ENCODE peak calls at places on chromosomes 6 and 20, in four cellular contexts. One of them, this sample, is unnamed.

GRCh38 chr6:37868447-37868825 is 48.9 kb downstream of the ZFAND3 start:
- DNase-seq in K562: no peak
- DNase-seq in H1: no peak
- DNase-seq in HepG2: no peak
- DNase-seq in this sample: no peak

GRCh38 chr20:6582449-6582848 is 185.0 kb upstream of the BMP2 start:
- DNase-seq in HepG2: no peak
- DNase-seq in K562: no peak
- DNase-seq in H1: no peak
- DNase-seq in this sample: no peak

GRCh38 chr6:105739764-105740163 is 336.9 kb upstream of the PREP start:
- DNase-seq in K562: no peak
- DNase-seq in H1: no peak
- DNase-seq in HepG2: no peak
- DNase-seq in this sample: no peak

GRCh38 chr6:52305948-52306767 is 21.6 kb upstream of the MCM3 start:
- DNase-seq in HepG2: no peak
- DNase-seq in K562: no peak
- DNase-seq in H1: no peak
- DNase-seq in this sample: peak; percentile 85

GRCh38 chr20:52103469-52103910 is 88.1 kb downstream of the ZFP64 start:
- DNase-seq in K562: no peak
- DNase-seq in H1: peak; percentile 25
- DNase-seq in HepG2: no peak
- DNase-seq in this sample: no peak

GRCh38 chr20:57464642-57465211 is 60.2 kb downstream of the CTCFL start:
- DNase-seq in HepG2: peak; percentile 81
- DNase-seq in H1: no peak
- DNase-seq in K562: peak; percentile 67
- DNase-seq in this sample: no peak

GRCh38 chr6:147434508-147434907 is 74.0 kb upstream of the SAMD5 start:
- DNase-seq in HepG2: no peak
- DNase-seq in H1: no peak
- DNase-seq in K562: no peak
- DNase-seq in this sample: no peak

GRCh38 chr20:41175727-41176330 is 38.5 kb downstream of the PLCG1 start:
- DNase-seq in HepG2: no peak
- DNase-seq in K562: no peak
- DNase-seq in H1: no peak
- DNase-seq in this sample: no peak

GRCh38 chr6:136031982-136032381 is 180.5 kb downstream of the PDE7B start:
- DNase-seq in HepG2: peak; percentile 15
- DNase-seq in H1: no peak
- DNase-seq in K562: peak; percentile 17
- DNase-seq in this sample: no peak

GRCh38 chr6:111985202-111985731 is 68.6 kb upstream of the CCN6 start:
- DNase-seq in HepG2: no peak
- DNase-seq in H1: peak; percentile 33
- DNase-seq in K562: no peak
- DNase-seq in this sample: no peak

GRCh38 chr6:15252205-15252604 is 6.3 kb downstream of the JARID2 start:
- DNase-seq in HepG2: no peak
- DNase-seq in H1: no peak
- DNase-seq in K562: no peak
- DNase-seq in this sample: no peak

GRCh38 chr6:167073679-167074274 is 49.1 kb upstream of the CCR6 start:
- DNase-seq in HepG2: no peak
- DNase-seq in K562: no peak
- DNase-seq in H1: no peak
- DNase-seq in this sample: no peak

GRCh38 chr6:12324096-12324495 is 33.9 kb downstream of the EDN1 start:
- DNase-seq in K562: no peak
- DNase-seq in HepG2: peak; percentile 99
- DNase-seq in H1: no peak
- DNase-seq in this sample: no peak

GRCh38 chr6:127128066-127128465 is 9.6 kb downstream of the RSPO3 start:
- DNase-seq in K562: no peak
- DNase-seq in H1: no peak
- DNase-seq in HepG2: no peak
- DNase-seq in this sample: no peak

GRCh38 chr20:48467622-48468021 is 360.2 kb downstream of the PREX1 start:
- DNase-seq in HepG2: no peak
- DNase-seq in H1: no peak
- DNase-seq in K562: peak; percentile 54
- DNase-seq in this sample: no peak

GRCh38 chr6:109854541-109855308 is 123.4 kb upstream of the GPR6 start:
- DNase-seq in K562: no peak
- DNase-seq in H1: peak; percentile 15
- DNase-seq in HepG2: no peak
- DNase-seq in this sample: no peak

GRCh38 chr20:4324611-4325238 is 309.4 kb upstream of the RNF24 start:
- DNase-seq in H1: no peak
- DNase-seq in K562: no peak
- DNase-seq in HepG2: no peak
- DNase-seq in this sample: no peak

GRCh38 chr20:1830240-1830639 is 65.0 kb upstream of the SIRPA start:
- DNase-seq in HepG2: no peak
- DNase-seq in H1: no peak
- DNase-seq in K562: no peak
- DNase-seq in this sample: no peak

GRCh38 chr6:124294572-124294971 is 490.9 kb downstream of the NKAIN2 start:
- DNase-seq in HepG2: no peak
- DNase-seq in K562: no peak
- DNase-seq in H1: no peak
- DNase-seq in this sample: no peak

GRCh38 chr6:25717856-25718740 is 36.4 kb upstream of the SLC17A4 start:
- DNase-seq in HepG2: peak; percentile 39
- DNase-seq in H1: no peak
- DNase-seq in K562: peak; percentile 52
- DNase-seq in this sample: no peak

GRCh38 chr6:39370021-39370420 is 47.5 kb upstream of the KCNK16 start:
- DNase-seq in HepG2: no peak
- DNase-seq in H1: no peak
- DNase-seq in K562: no peak
- DNase-seq in this sample: no peak

GRCh38 chr6:11025911-11026635 is 18.0 kb downstream of the ELOVL2 start:
- DNase-seq in HepG2: no peak
- DNase-seq in H1: no peak
- DNase-seq in K562: no peak
- DNase-seq in this sample: no peak

GRCh38 chr6:70758883-70759282 is 91.2 kb downstream of the SMAP1 start:
- DNase-seq in K562: no peak
- DNase-seq in H1: no peak
- DNase-seq in HepG2: no peak
- DNase-seq in this sample: no peak

GRCh38 chr6:52089758-52090348 is 2.4 kb upstream of the PKHD1 start:
- DNase-seq in H1: no peak
- DNase-seq in HepG2: no peak
- DNase-seq in K562: no peak
- DNase-seq in this sample: no peak

GRCh38 chr6:1482381-1483166 is 93.2 kb downstream of the FOXF2 start:
- DNase-seq in H1: no peak
- DNase-seq in K562: no peak
- DNase-seq in HepG2: no peak
- DNase-seq in this sample: peak; percentile 66

GRCh38 chr20:41365785-41366545 is 653 bp downstream of the EMILIN3 start:
- DNase-seq in H1: no peak
- DNase-seq in HepG2: no peak
- DNase-seq in K562: no peak
- DNase-seq in this sample: no peak

GRCh38 chr6:34468378-34468892 is 2.6 kb downstream of the PACSIN1 start:
- DNase-seq in HepG2: no peak
- DNase-seq in H1: no peak
- DNase-seq in K562: no peak
- DNase-seq in this sample: peak; percentile 16

GRCh38 chr20:768426-768978 is at the start of gene SLC52A3:
- DNase-seq in H1: peak; percentile 27
- DNase-seq in K562: peak; percentile 49
- DNase-seq in HepG2: peak; percentile 36
- DNase-seq in this sample: no peak

GRCh38 chr6:106347219-106347618 is 13.3 kb upstream of the CRYBG1 start:
- DNase-seq in H1: no peak
- DNase-seq in HepG2: no peak
- DNase-seq in K562: no peak
- DNase-seq in this sample: no peak

GRCh38 chr6:140957334-140957733 is 1175.4 kb upstream of the GJE1 start:
- DNase-seq in HepG2: no peak
- DNase-seq in K562: no peak
- DNase-seq in H1: no peak
- DNase-seq in this sample: no peak

GRCh38 chr6:36519352-36519751 is 27.9 kb downstream of the STK38 start:
- DNase-seq in K562: no peak
- DNase-seq in HepG2: no peak
- DNase-seq in H1: no peak
- DNase-seq in this sample: no peak

GRCh38 chr6:167146173-167146572 is 11.6 kb downstream of the GPR31 start:
- DNase-seq in K562: no peak
- DNase-seq in HepG2: no peak
- DNase-seq in H1: no peak
- DNase-seq in this sample: no peak

DNA sequence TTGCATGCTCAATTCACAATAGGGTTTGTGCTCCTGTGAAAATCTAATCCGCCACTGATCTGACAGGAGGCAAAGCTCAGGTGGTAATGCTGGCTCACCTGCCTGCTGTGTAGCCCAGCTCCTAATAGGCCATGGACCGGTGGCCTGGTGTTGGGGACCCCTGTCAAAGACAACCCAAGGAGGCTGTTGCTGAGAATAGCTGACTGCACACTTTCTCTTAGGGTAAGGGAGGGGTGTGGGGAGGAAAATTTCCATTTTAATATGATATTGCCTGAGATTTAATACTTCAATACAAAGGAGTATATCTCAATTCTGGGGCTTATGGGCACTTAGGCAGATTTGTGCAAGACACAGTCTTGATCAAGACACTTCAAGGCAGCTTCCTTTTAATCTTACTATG is 105.8 kb downstream of the ALDH8A1 start:
- DNase-seq in H1: no peak
- DNase-seq in HepG2: no peak
- DNase-seq in K562: no peak
- DNase-seq in this sample: no peak
- TF ChIP-seq CREB1 in H1: no peak
- TF ChIP-seq CREB1 in HepG2: no peak
- TF ChIP-seq CREB1 in K562: no peak
- TF ChIP-seq CREB1 in this sample: no peak

GRCh38 chr20:19917110-19917509 is 100.1 kb upstream of the NAA20 start:
- DNase-seq in H1: no peak
- DNase-seq in HepG2: no peak
- DNase-seq in K562: no peak
- DNase-seq in this sample: no peak

GRCh38 chr20:19920388-19921138 is 96.6 kb upstream of the NAA20 start:
- DNase-seq in H1: no peak
- DNase-seq in K562: no peak
- DNase-seq in HepG2: peak; percentile 87
- DNase-seq in this sample: no peak

GRCh38 chr20:19915111-19915798 is 101.9 kb upstream of the NAA20 start:
- DNase-seq in K562: no peak
- DNase-seq in HepG2: no peak
- DNase-seq in H1: no peak
- DNase-seq in this sample: no peak

GRCh38 chr20:19921349-19921793 is 95.8 kb upstream of the NAA20 start:
- DNase-seq in H1: no peak
- DNase-seq in K562: no peak
- DNase-seq in HepG2: no peak
- DNase-seq in this sample: no peak

DNA sequence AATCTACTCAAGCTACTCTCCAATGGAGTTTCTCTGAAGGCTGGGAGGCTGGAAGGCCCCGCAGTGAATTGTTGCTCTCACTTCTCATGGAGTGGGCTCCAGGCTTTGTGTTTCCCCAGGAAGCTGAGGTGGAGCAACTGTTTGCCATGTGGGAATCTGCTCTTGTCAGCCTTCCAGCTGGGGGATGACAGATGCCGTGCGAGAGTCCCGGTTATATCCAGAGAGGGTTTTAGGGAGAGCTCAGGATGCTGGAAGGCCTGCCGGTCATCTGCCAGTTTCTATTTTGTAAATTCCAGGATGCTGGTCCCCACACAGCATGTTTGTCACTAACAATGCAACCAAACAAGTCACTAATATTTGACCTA is 98.2 kb upstream of the NAA20 start:
- DNase-seq in K562: no peak
- DNase-seq in HepG2: peak; percentile 76
- DNase-seq in H1: no peak
- DNase-seq in this sample: no peak
- TF ChIP-seq KDM1A in K562: no peak
- TF ChIP-seq KDM1A in HepG2: no peak
- TF ChIP-seq KDM1A in H1: no peak
- TF ChIP-seq KDM1A in this sample: no peak

GRCh38 chr6:45044510-45045252 is 283.4 kb upstream of the RUNX2 start:
- DNase-seq in HepG2: no peak
- DNase-seq in H1: no peak
- DNase-seq in K562: no peak
- DNase-seq in this sample: no peak

GRCh38 chr6:45045253-45045601 is 282.9 kb upstream of the RUNX2 start:
- DNase-seq in H1: no peak
- DNase-seq in HepG2: no peak
- DNase-seq in K562: no peak
- DNase-seq in this sample: no peak

GRCh38 chr6:45049188-45049843 is 278.8 kb upstream of the RUNX2 start:
- DNase-seq in HepG2: peak; percentile 61
- DNase-seq in K562: no peak
- DNase-seq in H1: no peak
- DNase-seq in this sample: no peak

GRCh38 chr6:45047573-45047972 is 280.6 kb upstream of the RUNX2 start:
- DNase-seq in K562: no peak
- DNase-seq in H1: no peak
- DNase-seq in HepG2: no peak
- DNase-seq in this sample: no peak

GRCh38 chr6:45044086-45044485 is 284.0 kb upstream of the RUNX2 start:
- DNase-seq in HepG2: peak; percentile 79
- DNase-seq in H1: no peak
- DNase-seq in K562: no peak
- DNase-seq in this sample: no peak
- TF ChIP-seq CREB1 in HepG2: peak; percentile 39
- TF ChIP-seq CREB1 in H1: no peak
- TF ChIP-seq CREB1 in K562: no peak
- TF ChIP-seq CREB1 in this sample: no peak

DNA sequence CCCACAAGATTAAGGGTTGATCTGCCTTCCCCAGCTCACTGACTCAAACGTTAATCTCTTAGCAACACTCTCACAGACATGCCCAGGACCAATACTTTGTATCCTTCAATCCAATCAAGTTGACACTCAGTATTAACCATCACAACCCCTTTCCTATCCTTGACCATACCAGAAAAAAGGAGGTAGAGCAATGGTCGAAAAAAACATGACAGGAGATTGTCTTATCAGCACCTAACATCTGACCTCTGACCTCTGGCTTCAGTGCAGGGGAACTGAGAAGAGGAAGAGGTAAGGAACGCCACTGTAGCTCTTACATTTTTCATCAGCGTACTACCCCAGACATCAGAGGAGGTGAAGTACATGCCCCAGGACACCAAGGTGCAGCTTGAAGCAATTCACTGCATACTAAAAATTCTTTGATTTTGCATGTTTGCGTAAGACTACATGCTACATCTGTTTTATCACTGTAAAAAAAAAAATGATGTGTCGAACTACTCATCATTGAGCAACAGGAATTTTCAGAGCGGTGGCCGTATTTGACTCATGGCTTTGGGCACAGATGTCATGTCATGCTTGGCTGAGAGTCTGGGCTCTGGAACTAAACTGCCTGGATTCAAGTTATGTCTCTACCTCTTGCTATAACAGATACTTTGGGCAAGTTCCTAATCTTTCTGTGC is 188.0 kb upstream of the TAB2 start:
- DNase-seq in H1: no peak
- DNase-seq in HepG2: no peak
- DNase-seq in K562: peak; percentile 28
- DNase-seq in this sample: no peak
- TF ChIP-seq KDM1A in H1: no peak
- TF ChIP-seq KDM1A in HepG2: no peak
- TF ChIP-seq KDM1A in K562: peak; percentile 31
- TF ChIP-seq KDM1A in this sample: no peak

This sample was measured in GM12878.